ENCODE peak calls at places on chromosomes 7 and 10, in nine cellular contexts. One of them, this sample, is unnamed. For H3K4me1, the result is how much of the 10 kb centered on the place peaks cover.

GRCh38 chr10:43234471-43235041 is 32.3 kb downstream of the RASGEF1A start:
- DNase-seq in esophagus squamous epithelium: no peak
- DNase-seq in heart left ventricle: peak
- DNase-seq in left lung: peak
- DNase-seq in tibial artery: peak
- DNase-seq in psoas muscle: no peak
- DNase-seq in neural progenitor cell: no peak
- DNase-seq in PC-3: no peak
- DNase-seq in body of pancreas: peak
- DNase-seq in this sample: peak

GRCh38 chr10:12534824-12535223 is 185.5 kb downstream of the CAMK1D start:
- DNase-seq in esophagus squamous epithelium: no peak
- DNase-seq in heart left ventricle: no peak
- DNase-seq in left lung: no peak
- DNase-seq in tibial artery: no peak
- DNase-seq in psoas muscle: no peak
- DNase-seq in neural progenitor cell: no peak
- DNase-seq in PC-3: peak
- DNase-seq in body of pancreas: peak
- DNase-seq in this sample: peak

GRCh38 chr7:36439624-36440023 is 50.0 kb downstream of the ANLN start:
- DNase-seq in esophagus squamous epithelium: no peak
- DNase-seq in heart left ventricle: no peak
- DNase-seq in left lung: no peak
- DNase-seq in tibial artery: no peak
- DNase-seq in psoas muscle: no peak
- DNase-seq in neural progenitor cell: no peak
- DNase-seq in PC-3: no peak
- DNase-seq in body of pancreas: no peak
- DNase-seq in this sample: no peak

GRCh38 chr7:17441557-17441956 is 143.1 kb downstream of the AHR start:
- DNase-seq in esophagus squamous epithelium: no peak
- DNase-seq in heart left ventricle: no peak
- DNase-seq in left lung: no peak
- DNase-seq in tibial artery: no peak
- DNase-seq in psoas muscle: no peak
- DNase-seq in neural progenitor cell: no peak
- DNase-seq in PC-3: no peak
- DNase-seq in body of pancreas: no peak
- DNase-seq in this sample: no peak

GRCh38 chr10:73803680-73804286 is 7.6 kb downstream of the NDST2 start:
- DNase-seq in esophagus squamous epithelium: no peak
- DNase-seq in heart left ventricle: no peak
- DNase-seq in left lung: no peak
- DNase-seq in tibial artery: no peak
- DNase-seq in psoas muscle: no peak
- DNase-seq in neural progenitor cell: no peak
- DNase-seq in PC-3: no peak
- DNase-seq in body of pancreas: no peak
- DNase-seq in this sample: no peak

GRCh38 chr10:11610151-11610854 is 1.1 kb downstream of the USP6NL start:
- DNase-seq in esophagus squamous epithelium: no peak
- DNase-seq in heart left ventricle: no peak
- DNase-seq in left lung: no peak
- DNase-seq in tibial artery: no peak
- DNase-seq in psoas muscle: no peak
- DNase-seq in neural progenitor cell: no peak
- DNase-seq in PC-3: no peak
- DNase-seq in body of pancreas: no peak
- DNase-seq in this sample: no peak

GRCh38 chr10:71840177-71840711 is 10.8 kb downstream of the PSAP start:
- DNase-seq in esophagus squamous epithelium: no peak
- DNase-seq in heart left ventricle: no peak
- DNase-seq in left lung: peak
- DNase-seq in tibial artery: peak
- DNase-seq in psoas muscle: peak
- DNase-seq in neural progenitor cell: peak
- DNase-seq in PC-3: peak
- DNase-seq in body of pancreas: peak
- DNase-seq in this sample: no peak

GRCh38 chr7:66522518-66522917 is 106.2 kb upstream of the KCTD7 start:
- DNase-seq in esophagus squamous epithelium: no peak
- DNase-seq in heart left ventricle: no peak
- DNase-seq in left lung: no peak
- DNase-seq in tibial artery: no peak
- DNase-seq in psoas muscle: no peak
- DNase-seq in neural progenitor cell: no peak
- DNase-seq in PC-3: peak
- DNase-seq in body of pancreas: no peak
- DNase-seq in this sample: no peak

GRCh38 chr7:52689912-52690311 is 345.5 kb upstream of the POM121L12 start:
- DNase-seq in esophagus squamous epithelium: no peak
- DNase-seq in heart left ventricle: no peak
- DNase-seq in left lung: no peak
- DNase-seq in tibial artery: no peak
- DNase-seq in psoas muscle: no peak
- DNase-seq in neural progenitor cell: no peak
- DNase-seq in PC-3: peak
- DNase-seq in body of pancreas: no peak
- DNase-seq in this sample: no peak

GRCh38 chr7:135757719-135758411 is 9.3 kb upstream of the FAM180A start:
- DNase-seq in esophagus squamous epithelium: no peak
- DNase-seq in heart left ventricle: no peak
- DNase-seq in left lung: no peak
- DNase-seq in tibial artery: peak
- DNase-seq in psoas muscle: peak
- DNase-seq in neural progenitor cell: no peak
- DNase-seq in PC-3: no peak
- DNase-seq in body of pancreas: peak
- DNase-seq in this sample: no peak

GRCh38 chr7:120272896-120273475 is at the start of gene KCND2:
- DNase-seq in esophagus squamous epithelium: no peak
- DNase-seq in heart left ventricle: peak
- DNase-seq in left lung: no peak
- DNase-seq in tibial artery: no peak
- DNase-seq in psoas muscle: no peak
- DNase-seq in neural progenitor cell: peak
- DNase-seq in PC-3: no peak
- DNase-seq in body of pancreas: no peak
- DNase-seq in this sample: peak

GRCh38 chr10:69045441-69046300 is 42.2 kb upstream of the SRGN start:
- DNase-seq in esophagus squamous epithelium: no peak
- DNase-seq in heart left ventricle: no peak
- DNase-seq in left lung: no peak
- DNase-seq in tibial artery: no peak
- DNase-seq in psoas muscle: no peak
- DNase-seq in neural progenitor cell: no peak
- DNase-seq in PC-3: peak
- DNase-seq in body of pancreas: no peak
- DNase-seq in this sample: no peak

GRCh38 chr10:70188768-70189167 is 18.5 kb upstream of the SAR1A start:
- DNase-seq in esophagus squamous epithelium: no peak
- DNase-seq in heart left ventricle: no peak
- DNase-seq in left lung: no peak
- DNase-seq in tibial artery: no peak
- DNase-seq in psoas muscle: no peak
- DNase-seq in neural progenitor cell: no peak
- DNase-seq in PC-3: no peak
- DNase-seq in body of pancreas: no peak
- DNase-seq in this sample: no peak

GRCh38 chr7:129923709-129924108 is 29.1 kb downstream of the UBE2H start:
- DNase-seq in esophagus squamous epithelium: no peak
- DNase-seq in heart left ventricle: no peak
- DNase-seq in left lung: no peak
- DNase-seq in tibial artery: no peak
- DNase-seq in psoas muscle: no peak
- DNase-seq in neural progenitor cell: no peak
- DNase-seq in PC-3: peak
- DNase-seq in body of pancreas: no peak
- DNase-seq in this sample: no peak

GRCh38 chr10:46028584-46029570 is 1.5 kb downstream of the NCOA4 start:
- DNase-seq in esophagus squamous epithelium: no peak
- DNase-seq in heart left ventricle: no peak
- DNase-seq in left lung: no peak
- DNase-seq in tibial artery: no peak
- DNase-seq in psoas muscle: no peak
- DNase-seq in neural progenitor cell: peak
- DNase-seq in PC-3: peak
- DNase-seq in body of pancreas: peak
- DNase-seq in this sample: no peak

GRCh38 chr7:127245582-127245981 is 7.2 kb downstream of the GRM8 start:
- DNase-seq in esophagus squamous epithelium: no peak
- DNase-seq in heart left ventricle: no peak
- DNase-seq in left lung: no peak
- DNase-seq in tibial artery: no peak
- DNase-seq in psoas muscle: no peak
- DNase-seq in neural progenitor cell: no peak
- DNase-seq in PC-3: no peak
- DNase-seq in body of pancreas: no peak
- DNase-seq in this sample: no peak

GRCh38 chr7:105934577-105935185 is 28.4 kb upstream of the CDHR3 start:
- DNase-seq in esophagus squamous epithelium: no peak
- DNase-seq in heart left ventricle: no peak
- DNase-seq in left lung: no peak
- DNase-seq in tibial artery: no peak
- DNase-seq in psoas muscle: no peak
- DNase-seq in neural progenitor cell: peak
- DNase-seq in PC-3: peak
- DNase-seq in body of pancreas: peak
- DNase-seq in this sample: no peak

GRCh38 chr7:24978837-24979469 is 1.0 kb downstream of the OSBPL3 start:
- DNase-seq in esophagus squamous epithelium: no peak
- DNase-seq in heart left ventricle: no peak
- DNase-seq in left lung: peak
- DNase-seq in tibial artery: no peak
- DNase-seq in psoas muscle: no peak
- DNase-seq in neural progenitor cell: peak
- DNase-seq in PC-3: peak
- DNase-seq in body of pancreas: no peak
- DNase-seq in this sample: peak

GRCh38 chr10:103839867-103840746 is 15.3 kb downstream of the SH3PXD2A start:
- DNase-seq in esophagus squamous epithelium: no peak
- DNase-seq in heart left ventricle: peak
- DNase-seq in left lung: peak
- DNase-seq in tibial artery: peak
- DNase-seq in psoas muscle: peak
- DNase-seq in neural progenitor cell: peak
- DNase-seq in PC-3: no peak
- DNase-seq in body of pancreas: peak
- DNase-seq in this sample: peak

GRCh38 chr7:40717242-40717641 is 582.4 kb downstream of the SUGCT start:
- DNase-seq in esophagus squamous epithelium: no peak
- DNase-seq in heart left ventricle: peak
- DNase-seq in left lung: no peak
- DNase-seq in tibial artery: peak
- DNase-seq in psoas muscle: peak
- DNase-seq in neural progenitor cell: peak
- DNase-seq in PC-3: peak
- DNase-seq in body of pancreas: peak
- DNase-seq in this sample: no peak

DNA sequence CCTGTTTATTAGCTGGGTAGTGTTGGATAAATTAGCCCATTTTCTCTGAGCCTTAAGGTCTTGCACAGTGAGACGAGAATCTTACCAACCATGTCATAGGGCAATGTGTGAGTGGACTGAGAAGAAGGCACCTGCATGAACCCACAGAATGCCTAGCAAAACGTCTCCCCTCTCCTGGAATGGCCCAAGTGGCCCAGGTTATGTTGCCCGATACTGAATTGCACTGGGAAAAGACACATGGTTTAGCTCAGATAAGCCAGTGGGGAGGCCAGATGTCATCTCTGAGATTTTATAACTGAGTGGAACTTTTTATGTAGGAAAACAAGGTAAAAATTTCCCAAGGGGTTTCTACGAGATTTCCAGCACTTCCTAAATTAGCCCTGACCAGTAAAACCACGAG is 104.7 kb upstream of the IKZF1 start:
- DNase-seq in esophagus squamous epithelium: no peak
- DNase-seq in heart left ventricle: no peak
- DNase-seq in left lung: no peak
- DNase-seq in tibial artery: no peak
- DNase-seq in psoas muscle: no peak
- DNase-seq in neural progenitor cell: no peak
- DNase-seq in PC-3: no peak
- DNase-seq in body of pancreas: no peak
- DNase-seq in this sample: no peak
- H3K4me1 ChIP-seq in esophagus squamous epithelium: under half
- H3K4me1 ChIP-seq in heart left ventricle: under half
- H3K4me1 ChIP-seq in left lung: under half
- H3K4me1 ChIP-seq in tibial artery: under half
- H3K4me1 ChIP-seq in psoas muscle: under half
- H3K4me1 ChIP-seq in neural progenitor cell: under half
- H3K4me1 ChIP-seq in PC-3: under half
- H3K4me1 ChIP-seq in body of pancreas: under half
- H3K4me1 ChIP-seq in this sample: under half

GRCh38 chr7:156074982-156075615 is 262.8 kb upstream of the SHH start:
- DNase-seq in esophagus squamous epithelium: no peak
- DNase-seq in heart left ventricle: no peak
- DNase-seq in left lung: no peak
- DNase-seq in tibial artery: no peak
- DNase-seq in psoas muscle: no peak
- DNase-seq in neural progenitor cell: no peak
- DNase-seq in PC-3: no peak
- DNase-seq in body of pancreas: no peak
- DNase-seq in this sample: peak
- TF ChIP-seq CTCF in esophagus squamous epithelium: no peak
- TF ChIP-seq CTCF in heart left ventricle: no peak
- TF ChIP-seq CTCF in left lung: no peak
- TF ChIP-seq CTCF in tibial artery: no peak
- TF ChIP-seq CTCF in psoas muscle: no peak
- TF ChIP-seq CTCF in neural progenitor cell: no peak
- TF ChIP-seq CTCF in PC-3: peak
- TF ChIP-seq CTCF in body of pancreas: no peak
- TF ChIP-seq CTCF in this sample: no peak

GRCh38 chr7:972110-972509 is 3.2 kb downstream of the COX19 start:
- DNase-seq in esophagus squamous epithelium: no peak
- DNase-seq in heart left ventricle: no peak
- DNase-seq in left lung: no peak
- DNase-seq in tibial artery: no peak
- DNase-seq in psoas muscle: no peak
- DNase-seq in neural progenitor cell: no peak
- DNase-seq in PC-3: no peak
- DNase-seq in body of pancreas: no peak
- DNase-seq in this sample: no peak
- H3K4me1 ChIP-seq in esophagus squamous epithelium: under half
- H3K4me1 ChIP-seq in heart left ventricle: under half
- H3K4me1 ChIP-seq in left lung: under half
- H3K4me1 ChIP-seq in tibial artery: under half
- H3K4me1 ChIP-seq in psoas muscle: under half
- H3K4me1 ChIP-seq in neural progenitor cell: under half
- H3K4me1 ChIP-seq in PC-3: under half
- H3K4me1 ChIP-seq in body of pancreas: under half
- H3K4me1 ChIP-seq in this sample: under half

DNA sequence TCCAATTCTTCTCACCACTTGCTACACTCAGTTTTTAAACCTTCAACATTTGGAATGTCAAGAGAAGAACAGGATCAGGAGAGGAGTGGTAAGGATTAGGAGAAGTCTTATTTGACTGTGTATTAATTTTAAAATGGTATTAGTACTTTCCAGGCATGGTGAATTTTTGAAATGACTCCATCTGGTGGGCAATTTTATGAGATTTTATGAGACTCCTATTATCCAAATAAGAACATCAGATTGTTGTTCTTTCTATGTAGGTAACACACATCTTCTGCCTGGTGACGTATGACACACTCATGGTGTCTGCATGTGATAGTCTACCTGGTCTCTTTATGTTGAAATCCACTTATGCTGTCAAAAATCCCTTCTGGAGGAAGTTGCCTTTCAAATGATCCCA is 51.0 kb downstream of the SLC13A1 start:
- DNase-seq in esophagus squamous epithelium: no peak
- DNase-seq in heart left ventricle: no peak
- DNase-seq in left lung: no peak
- DNase-seq in tibial artery: no peak
- DNase-seq in psoas muscle: no peak
- DNase-seq in neural progenitor cell: no peak
- DNase-seq in PC-3: peak
- DNase-seq in body of pancreas: no peak
- DNase-seq in this sample: no peak
- TF ChIP-seq CTCF in esophagus squamous epithelium: no peak
- TF ChIP-seq CTCF in heart left ventricle: no peak
- TF ChIP-seq CTCF in left lung: no peak
- TF ChIP-seq CTCF in tibial artery: no peak
- TF ChIP-seq CTCF in psoas muscle: no peak
- TF ChIP-seq CTCF in neural progenitor cell: no peak
- TF ChIP-seq CTCF in PC-3: no peak
- TF ChIP-seq CTCF in body of pancreas: no peak
- TF ChIP-seq CTCF in this sample: peak